ENCODE peak calls at places on chromosome 15, in ten cellular contexts. Q, M, C, R, I, V, H, B, U and K are unnamed samples.
A peak's percentile ranks its signal among the peaks of the same experiment; 100 is the strongest.

GRCh38 chr15:20340931-20341661 is 200.5 kb downstream of the GOLGA6L6 start:
- DNase-seq in M (peak; percentile 55), V (peak; percentile 3), H (peak; percentile 50), U (peak; percentile 79), Q (no peak), I (no peak), B (peak; percentile 95), R (peak; percentile 7), C (peak; percentile 97), K (peak; percentile 29)

GRCh38 chr15:77753238-77753873 is 120.6 kb upstream of the LINGO1 start:
- DNase-seq in I (no peak), R (no peak), U (no peak), C (no peak), M (peak; percentile 91), Q (peak; percentile 5), H (no peak), B (no peak), V (peak; percentile 15), K (no peak)

GRCh38 chr15:101114610-101115009 is 137.2 kb downstream of the CHSY1 start:
- DNase-seq in Q (no peak), I (no peak), C (no peak), V (no peak), H (no peak), U (no peak), M (no peak), R (no peak), B (no peak), K (no peak)

GRCh38 chr15:88654430-88655102 is 15.8 kb downstream of the ISG20 start:
- DNase-seq in U (no peak), H (no peak), Q (no peak), M (no peak), I (no peak), V (no peak), C (peak; percentile 65), B (no peak), R (no peak), K (peak; percentile 12)

GRCh38 chr15:69998541-69999391 is 99.0 kb downstream of the TLE3 start:
- DNase-seq in B (peak; percentile 57), V (no peak), C (no peak), H (no peak), R (no peak), Q (no peak), M (no peak), U (no peak), I (no peak), K (no peak)

GRCh38 chr15:93033434-93034045 is 55.5 kb downstream of the RGMA start:
- DNase-seq in Q (no peak), B (peak; percentile 35), V (no peak), U (peak; percentile 24), M (no peak), I (no peak), C (peak; percentile 60), H (peak; percentile 7), R (no peak), K (peak; percentile 6)

GRCh38 chr15:96554541-96554940 is 224.0 kb downstream of the NR2F2 start:
- DNase-seq in H (no peak), M (no peak), V (no peak), U (no peak), I (no peak), R (no peak), C (no peak), B (no peak), Q (no peak), K (no peak)

GRCh38 chr15:44441095-44441501 is 13.7 kb downstream of the CTDSPL2 start:
- DNase-seq in Q (no peak), R (no peak), U (no peak), I (no peak), C (no peak), H (no peak), B (no peak), M (no peak), V (no peak), K (no peak)

GRCh38 chr15:99566157-99566900 is 545 bp downstream of the MEF2A start:
- DNase-seq in C (peak; percentile 81), I (no peak), H (peak; percentile 34), Q (no peak), V (peak; percentile 33), B (peak; percentile 79), M (peak; percentile 58), U (peak; percentile 56), R (peak; percentile 21), K (peak; percentile 55)

GRCh38 chr15:101048191-101049011 is 129.2 kb downstream of the LRRK1 start:
- DNase-seq in B (peak; percentile 59), H (peak; percentile 7), M (no peak), U (peak; percentile 40), C (peak; percentile 66), V (no peak), Q (no peak), R (no peak), I (no peak), K (peak; percentile 5)

GRCh38 chr15:68627476-68627875 is 48.7 kb downstream of the CORO2B start:
- DNase-seq in V (no peak), C (no peak), U (no peak), R (no peak), M (no peak), B (no peak), Q (peak; percentile 60), H (no peak), I (no peak), K (no peak)

GRCh38 chr15:43872416-43873020 is 45.7 kb downstream of the WDR76 start:
- DNase-seq in V (peak; percentile 70), H (peak; percentile 48), R (peak; percentile 28), U (peak; percentile 55), M (peak; percentile 63), B (no peak), I (peak; percentile 4), C (no peak), Q (peak; percentile 83), K (no peak)

GRCh38 chr15:78070049-78070698 is 7.3 kb downstream of the TBC1D2B start:
- DNase-seq in H (no peak), B (no peak), I (no peak), U (peak; percentile 79), C (no peak), Q (no peak), V (peak; percentile 35), M (no peak), R (peak; percentile 72), K (no peak)

GRCh38 chr15:95208988-95209387 is 977.6 kb downstream of the MCTP2 start:
- DNase-seq in R (no peak), B (no peak), U (no peak), Q (peak; percentile 31), I (no peak), H (no peak), V (peak; percentile 27), C (no peak), M (no peak), K (no peak)

GRCh38 chr15:63003836-63004610 is 38.5 kb upstream of the TPM1 start:
- DNase-seq in V (no peak), B (no peak), C (no peak), M (no peak), R (no peak), H (no peak), I (no peak), Q (no peak), U (peak; percentile 15), K (no peak)
- TF ChIP-seq CTCF in V (no peak), B (no peak), C (no peak), M (no peak), R (no peak), H (no peak), I (no peak), Q (peak; percentile 10), U (no peak), K (no peak)

GRCh38 chr15:61856295-61856694 is 204.0 kb downstream of the VPS13C start:
- DNase-seq in R (no peak), M (no peak), I (no peak), Q (no peak), V (no peak), U (no peak), H (no peak), C (no peak), B (no peak), K (no peak)
- TF ChIP-seq CTCF in R (no peak), M (no peak), I (no peak), Q (no peak), V (no peak), U (no peak), H (no peak), C (no peak), B (no peak), K (no peak)

DNA sequence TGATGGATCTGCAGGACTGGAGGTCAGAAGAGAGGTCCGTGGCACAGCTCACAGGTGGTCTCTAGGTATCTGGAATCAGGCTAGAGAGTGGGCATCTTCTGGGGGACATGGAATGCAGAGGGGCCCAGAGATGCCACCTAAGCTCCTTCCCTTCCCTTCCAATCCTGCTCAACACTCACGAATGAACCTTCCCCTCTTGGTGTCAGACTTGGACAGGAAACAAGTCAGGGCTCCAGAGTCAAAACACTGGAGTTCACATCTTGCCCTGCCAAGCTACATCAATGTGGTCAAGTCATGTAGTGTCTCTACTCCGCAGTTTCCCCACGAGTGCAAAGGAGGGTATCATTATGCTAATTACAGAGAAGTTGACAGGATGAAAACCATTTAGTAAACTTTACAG is 16.0 kb upstream of the RBPMS2 start:
- DNase-seq in C (no peak), R (no peak), H (no peak), U (no peak), V (no peak), M (no peak), B (no peak), I (no peak), Q (no peak), K (no peak)
- TF ChIP-seq CTCF in C (no peak), R (no peak), H (no peak), U (no peak), V (no peak), M (no peak), B (no peak), I (no peak), Q (no peak), K (no peak)

DNA sequence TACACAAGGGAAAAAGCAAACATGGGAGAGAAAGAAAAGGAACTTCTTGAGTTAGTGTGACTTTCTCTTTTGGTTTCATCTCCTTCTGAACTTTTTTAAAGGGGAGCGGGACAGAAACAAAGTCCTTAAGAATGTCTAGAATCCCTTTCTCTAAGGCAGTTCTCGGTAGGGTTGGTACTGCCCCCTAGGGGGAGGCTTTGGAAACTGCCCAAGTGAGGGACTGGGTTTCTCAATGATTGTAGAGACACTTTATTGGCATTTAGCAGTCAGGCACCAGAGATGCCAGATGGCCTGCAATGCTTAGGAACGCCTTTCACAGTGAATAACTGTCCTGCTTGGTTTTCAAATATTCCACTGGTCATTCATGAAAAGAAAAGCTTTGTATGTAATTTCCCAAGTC is 172.6 kb downstream of the WDR72 start:
- DNase-seq in I (no peak), Q (no peak), R (peak; percentile 39), M (peak; percentile 64), C (no peak), B (no peak), U (peak; percentile 63), H (peak; percentile 65), V (peak; percentile 35), K (no peak)
- TF ChIP-seq CTCF in I (peak; percentile 48), Q (no peak), R (peak; percentile 16), M (peak; percentile 78), C (no peak), B (no peak), U (peak; percentile 52), H (peak; percentile 55), V (peak; percentile 54), K (no peak)

DNA sequence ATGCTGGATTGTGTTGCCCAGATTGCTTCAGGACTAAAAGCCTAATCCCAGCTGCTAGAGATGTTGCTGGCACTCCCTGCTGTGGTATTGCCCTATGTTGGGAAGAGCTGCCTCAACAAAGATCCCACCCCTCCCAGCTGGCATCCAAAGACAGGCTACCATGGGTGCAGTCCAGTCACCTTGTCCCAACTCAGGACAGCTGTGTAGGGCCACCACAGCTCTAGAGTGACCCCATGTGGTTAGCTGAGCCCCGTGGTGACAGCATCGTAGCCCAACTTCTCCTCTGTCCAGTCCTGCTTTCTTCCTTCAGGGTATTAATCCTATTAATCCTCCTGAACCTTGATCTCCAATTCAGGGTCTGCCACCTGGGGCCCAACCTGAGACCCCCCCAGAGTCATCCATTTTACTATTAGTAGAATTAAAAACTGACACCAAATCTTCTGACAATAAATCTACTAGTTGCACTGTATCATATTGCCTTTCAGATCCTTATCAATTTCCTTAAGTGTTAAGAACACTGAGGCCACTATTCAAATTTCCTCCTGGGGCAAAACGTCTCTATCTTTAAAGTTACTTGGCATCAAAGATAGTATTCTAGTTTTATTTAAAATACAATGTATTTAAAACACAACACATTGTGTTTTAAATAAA is 83.5 kb downstream of the AQP9 start:
- DNase-seq in M (peak; percentile 22), H (no peak), R (peak; percentile 10), V (peak; percentile 48), C (no peak), I (no peak), U (no peak), Q (peak; percentile 21), B (no peak), K (no peak)
- TF ChIP-seq CTCF in M (no peak), H (no peak), R (no peak), V (peak; percentile 72), C (no peak), I (peak; percentile 59), U (peak; percentile 17), Q (peak; percentile 50), B (peak; percentile 20), K (no peak)